ENCODE peak calls at places on chromosomes 1 and 21, in seven cellular contexts. V, T, J, K, D, C and P are unnamed samples.

GRCh38 chr1:229887043-229887822 is 179.8 kb upstream of the GALNT2 start:
- DNase-seq in V (no peak), T (no peak), J (no peak), K (no peak), D (no peak), C (no peak), P (no peak)

GRCh38 chr1:233224291-233224690 is 71.2 kb downstream of the PCNX2 start:
- DNase-seq in V (no peak), T (no peak), J (no peak), K (no peak), D (no peak), C (no peak), P (no peak)

GRCh38 chr1:21290546-21290944 is 282 bp upstream of the ECE1 start:
- DNase-seq in V (no peak), T (no peak), J (no peak), K (no peak), D (no peak), C (no peak), P (no peak)

GRCh38 chr21:41589620-41590175 is 81.7 kb upstream of the TMPRSS2 start:
- DNase-seq in V (no peak), T (no peak), J (no peak), K (no peak), D (no peak), C (no peak), P (no peak)

GRCh38 chr1:183363967-183364366 is 54.2 kb downstream of the NMNAT2 start:
- DNase-seq in V (no peak), T (no peak), J (no peak), K (no peak), D (peak), C (no peak), P (no peak)

GRCh38 chr1:12617511-12617900 is 504 bp downstream of the DHRS3 start:
- DNase-seq in V (no peak), T (no peak), J (no peak), K (no peak), D (no peak), C (no peak), P (no peak)

GRCh38 chr1:2347907-2348306 is 43.4 kb downstream of the MORN1 start:
- DNase-seq in V (no peak), T (no peak), J (no peak), K (no peak), D (no peak), C (no peak), P (no peak)

GRCh38 chr1:15449567-15449966 is 7.0 kb upstream of the CELA2A start:
- DNase-seq in V (no peak), T (no peak), J (no peak), K (no peak), D (no peak), C (no peak), P (no peak)

GRCh38 chr1:195933816-195934215 is 674.4 kb downstream of the KCNT2 start:
- DNase-seq in V (no peak), T (no peak), J (no peak), K (no peak), D (no peak), C (no peak), P (no peak)

GRCh38 chr1:203673550-203674411 is 47.1 kb downstream of the ATP2B4 start:
- DNase-seq in V (peak), T (peak), J (no peak), K (peak), D (peak), C (peak), P (peak)

GRCh38 chr1:230289350-230289644 is 136.8 kb downstream of the PGBD5 start:
- DNase-seq in V (no peak), T (no peak), J (no peak), K (no peak), D (no peak), C (no peak), P (no peak)

GRCh38 chr1:162131405-162132321 is 62.2 kb downstream of the NOS1AP start:
- DNase-seq in V (no peak), T (no peak), J (no peak), K (peak), D (no peak), C (no peak), P (no peak)

GRCh38 chr21:15732996-15733329 is 3.2 kb downstream of the USP25 start:
- DNase-seq in V (no peak), T (no peak), J (no peak), K (no peak), D (no peak), C (no peak), P (no peak)

GRCh38 chr1:52152976-52153375 is 11.1 kb downstream of the ZFYVE9 start:
- DNase-seq in V (no peak), T (no peak), J (no peak), K (no peak), D (peak), C (no peak), P (no peak)

DNA sequence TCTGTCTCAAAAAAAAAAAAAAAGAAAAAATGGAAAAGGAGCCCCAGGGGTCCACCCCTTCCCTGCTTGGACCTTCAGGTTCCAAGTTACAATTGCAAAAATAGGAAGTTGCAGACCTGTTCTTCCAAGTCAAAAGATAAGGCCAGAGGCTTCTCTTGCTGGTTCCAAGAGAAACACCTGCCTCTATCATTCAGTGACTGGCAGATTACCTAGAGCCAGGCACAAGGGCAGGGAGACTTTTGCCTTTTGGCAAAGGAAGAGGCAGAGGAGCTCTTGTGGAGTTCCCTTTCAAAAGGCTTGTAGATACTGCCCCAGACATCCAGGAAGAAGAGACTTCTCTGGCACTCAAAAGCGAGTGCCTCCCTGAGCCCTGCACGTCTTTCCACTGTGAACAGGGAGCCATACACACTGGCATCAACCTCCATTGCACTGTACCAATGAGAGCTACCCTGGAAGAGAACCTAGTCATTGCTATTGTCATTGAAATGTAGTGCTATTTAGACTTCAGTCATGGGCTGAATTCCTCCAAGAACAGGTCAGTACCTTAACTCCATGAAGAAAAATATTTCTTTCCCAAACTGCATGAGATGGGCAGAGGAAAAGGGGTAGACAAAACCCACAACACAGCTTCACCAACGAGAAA is 91.2 kb downstream of the LMX1A start:
- DNase-seq in V (no peak), T (no peak), J (no peak), K (no peak), D (no peak), C (no peak), P (no peak)
- H3K4me3 ChIP-seq in V (no peak), T (no peak), J (no peak), K (no peak), D (no peak), C (no peak), P (no peak)

GRCh38 chr21:26881504-26882228 is 36.5 kb upstream of the ADAMTS1 start:
- DNase-seq in V (peak), T (no peak), J (peak), K (no peak), D (peak), C (no peak), P (no peak)
- TF ChIP-seq CTCF in V (peak), T (peak), J (peak), K (peak), D (peak), C (peak), P (peak)

GRCh38 chr1:197912739-197913494 is 4.3 kb upstream of the LHX9 start:
- DNase-seq in V (no peak), T (no peak), J (no peak), K (no peak), D (no peak), C (no peak), P (no peak)

GRCh38 chr1:197911172-197911856 is 5.9 kb upstream of the LHX9 start:
- DNase-seq in V (no peak), T (no peak), J (no peak), K (no peak), D (no peak), C (no peak), P (no peak)

GRCh38 chr1:197913495-197914276 is 3.5 kb upstream of the LHX9 start:
- DNase-seq in V (no peak), T (no peak), J (no peak), K (no peak), D (no peak), C (no peak), P (no peak)

GRCh38 chr1:197910120-197911110 is 6.8 kb upstream of the LHX9 start:
- DNase-seq in V (no peak), T (no peak), J (no peak), K (no peak), D (no peak), C (no peak), P (no peak)

DNA sequence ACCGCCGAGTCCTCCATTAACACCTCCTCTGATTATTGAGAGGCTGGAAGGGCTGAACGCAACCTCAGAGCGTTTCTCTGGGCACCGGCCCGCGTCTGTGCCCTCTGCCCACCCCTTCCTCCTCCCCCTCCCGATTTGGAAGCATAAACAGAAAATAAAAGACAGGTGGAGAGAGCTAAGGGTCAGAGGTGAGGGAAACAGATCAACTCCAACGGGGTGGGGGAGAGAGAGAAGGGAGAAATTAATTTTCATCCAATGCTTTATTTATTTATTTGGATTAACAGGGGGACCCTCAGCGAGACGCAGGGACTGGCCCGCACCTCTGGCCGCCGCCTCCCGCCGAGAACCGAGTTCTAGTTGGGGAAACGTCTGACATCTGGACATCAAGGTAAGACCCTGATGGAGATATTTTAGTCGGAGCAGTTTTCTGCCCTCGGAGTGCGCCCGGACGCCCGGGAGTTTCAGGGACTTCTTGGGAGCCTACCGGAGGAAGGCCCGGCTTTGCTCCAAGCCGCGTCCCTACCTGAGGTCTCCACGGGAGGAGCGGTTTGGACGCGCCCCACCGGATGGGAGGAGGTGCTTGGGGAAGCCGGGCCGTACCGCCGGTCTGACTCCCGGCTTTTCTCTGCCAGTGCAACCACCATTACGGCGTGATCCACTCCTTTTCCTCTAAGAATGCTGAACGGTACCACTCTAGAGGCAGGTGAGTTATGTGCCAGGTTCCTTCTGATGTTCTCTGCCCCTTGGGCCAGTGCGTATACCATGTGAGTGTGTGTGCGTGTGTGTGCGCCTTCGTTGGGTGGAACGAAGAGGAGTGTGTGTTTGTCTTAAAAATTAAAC is 5.1 kb upstream of the LHX9 start:
- DNase-seq in V (no peak), T (no peak), J (no peak), K (no peak), D (no peak), C (no peak), P (no peak)
- H3K4me3 ChIP-seq in V (no peak), T (peak), J (no peak), K (peak), D (no peak), C (peak), P (peak)

DNA sequence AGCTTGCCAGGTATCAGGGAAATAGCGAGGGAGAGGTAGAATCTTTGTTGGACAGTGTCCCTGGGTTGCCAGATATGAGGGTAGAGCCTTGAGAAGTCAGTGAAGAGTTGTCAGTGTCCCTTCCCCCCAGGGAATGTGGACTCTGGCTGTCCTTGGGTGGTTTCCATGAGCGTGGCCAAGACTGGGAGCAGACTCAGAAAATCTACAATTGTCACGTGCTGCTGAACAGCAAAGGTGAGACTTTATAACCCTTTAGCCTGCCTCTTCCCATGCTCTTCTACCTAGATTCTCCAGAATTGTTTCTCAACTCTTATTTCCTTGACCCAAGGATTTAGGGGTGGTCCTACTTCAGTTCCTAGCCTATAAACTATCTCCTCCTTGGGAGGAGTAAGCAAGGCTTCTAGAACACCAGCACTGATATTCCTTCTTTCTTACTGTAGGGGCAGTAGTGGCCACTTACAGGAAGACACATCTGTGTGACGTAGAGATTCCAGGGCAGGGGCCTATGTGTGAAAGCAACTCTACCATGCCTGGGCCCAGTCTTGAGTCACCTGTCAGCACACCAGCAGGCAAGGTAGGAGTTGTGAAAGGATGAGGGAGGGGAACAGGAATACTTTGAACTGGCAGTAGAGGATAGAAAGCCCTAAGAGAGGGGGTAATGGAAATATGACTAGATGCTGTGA is 1.6 kb downstream of the NIT1 start:
- DNase-seq in V (peak), T (no peak), J (peak), K (peak), D (peak), C (no peak), P (no peak)
- TF ChIP-seq CTCF in V (peak), T (peak), J (peak), K (peak), D (peak), C (peak), P (peak)

DNA sequence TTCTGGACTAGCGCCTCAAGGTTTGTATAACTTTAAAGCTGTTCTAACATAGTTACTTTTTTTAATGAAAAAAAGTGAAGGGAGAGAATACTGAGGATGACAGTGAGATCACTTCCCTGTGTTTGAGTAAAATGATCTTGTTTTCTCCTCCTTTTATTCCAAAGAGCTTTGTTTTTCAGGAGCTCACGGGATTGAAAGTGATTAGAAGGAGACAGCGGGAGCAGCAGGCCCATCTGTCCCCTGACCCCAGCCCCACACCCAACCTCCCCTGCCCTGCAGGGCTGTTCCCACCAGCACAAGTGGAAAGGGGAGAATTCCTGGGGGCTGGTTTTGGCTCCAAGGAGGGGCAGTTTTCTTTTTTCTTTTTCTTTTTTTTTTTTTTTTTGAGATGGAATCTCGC is 2.1 kb upstream of the DNMT3L start:
- DNase-seq in V (no peak), T (no peak), J (no peak), K (peak), D (no peak), C (no peak), P (no peak)
- H3K4me3 ChIP-seq in V (no peak), T (no peak), J (no peak), K (no peak), D (no peak), C (no peak), P (no peak)

GRCh38 chr1:8439015-8439702 is 121.2 kb downstream of the SLC45A1 start:
- DNase-seq in V (peak), T (peak), J (peak), K (no peak), D (peak), C (no peak), P (no peak)

GRCh38 chr1:8441466-8441865 is 123.6 kb downstream of the SLC45A1 start:
- DNase-seq in V (no peak), T (no peak), J (no peak), K (no peak), D (no peak), C (no peak), P (no peak)

GRCh38 chr1:8438449-8438848 is 120.5 kb downstream of the SLC45A1 start:
- DNase-seq in V (no peak), T (no peak), J (no peak), K (no peak), D (peak), C (no peak), P (no peak)

GRCh38 chr1:8447616-8448150 is 129.8 kb downstream of the SLC45A1 start:
- DNase-seq in V (no peak), T (no peak), J (no peak), K (no peak), D (no peak), C (no peak), P (no peak)

GRCh38 chr1:8443558-8444194 is 125.8 kb downstream of the SLC45A1 start:
- DNase-seq in V (no peak), T (no peak), J (no peak), K (no peak), D (peak), C (no peak), P (no peak)
- TF ChIP-seq CTCF in V (no peak), T (no peak), J (peak), K (peak), D (peak), C (no peak), P (peak)

DNA sequence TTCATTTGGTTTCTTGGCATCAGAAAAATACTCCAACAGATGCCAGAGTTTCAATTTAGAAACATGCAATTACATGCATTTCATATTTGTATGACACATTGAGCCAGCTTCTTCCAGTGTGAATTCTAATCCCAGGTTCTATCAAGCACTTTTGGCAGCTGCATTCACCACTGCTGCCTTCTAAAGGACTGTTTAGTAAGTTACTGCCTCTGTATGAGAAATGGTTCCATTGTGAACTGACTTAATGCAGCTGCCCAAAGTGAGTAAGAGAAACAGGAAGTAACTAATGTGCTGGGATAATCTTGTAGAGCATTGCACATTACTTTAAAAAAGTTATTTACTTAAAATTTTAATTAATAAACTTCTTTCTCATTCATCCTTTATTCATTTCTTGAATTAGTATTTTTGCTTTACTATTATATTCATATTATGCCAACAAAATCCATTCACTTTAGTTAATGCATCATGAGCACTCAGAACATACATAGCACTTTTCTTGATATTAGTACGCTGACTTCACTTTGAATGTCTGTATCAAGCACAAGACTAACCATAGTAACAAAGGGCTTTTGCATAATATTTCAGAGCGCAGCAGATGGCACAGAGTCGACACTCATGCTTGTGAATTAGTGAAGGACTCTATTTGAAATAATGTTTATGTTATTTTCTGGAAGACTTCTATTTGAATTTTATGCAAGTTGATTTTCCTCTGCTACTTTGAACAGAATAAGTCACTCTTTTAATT is 9.9 kb downstream of the RGS18 start:
- DNase-seq in V (peak), T (no peak), J (no peak), K (no peak), D (no peak), C (no peak), P (no peak)
- H3K4me3 ChIP-seq in V (no peak), T (no peak), J (no peak), K (no peak), D (no peak), C (no peak), P (no peak)

GRCh38 chr1:54764132-54764921 is at the start of gene PARS2:
- DNase-seq in V (peak), T (peak), J (peak), K (peak), D (peak), C (peak), P (peak)
- TF ChIP-seq CTCF in V (no peak), T (no peak), J (no peak), K (no peak), D (no peak), C (no peak), P (no peak)

GRCh38 chr1:25198731-25199231 is 33.5 kb downstream of the SYF2 start:
- DNase-seq in V (peak), T (no peak), J (peak), K (no peak), D (no peak), C (no peak), P (no peak)
- H3K4me3 ChIP-seq in V (no peak), T (peak), J (no peak), K (no peak), D (no peak), C (no peak), P (peak)

DNA sequence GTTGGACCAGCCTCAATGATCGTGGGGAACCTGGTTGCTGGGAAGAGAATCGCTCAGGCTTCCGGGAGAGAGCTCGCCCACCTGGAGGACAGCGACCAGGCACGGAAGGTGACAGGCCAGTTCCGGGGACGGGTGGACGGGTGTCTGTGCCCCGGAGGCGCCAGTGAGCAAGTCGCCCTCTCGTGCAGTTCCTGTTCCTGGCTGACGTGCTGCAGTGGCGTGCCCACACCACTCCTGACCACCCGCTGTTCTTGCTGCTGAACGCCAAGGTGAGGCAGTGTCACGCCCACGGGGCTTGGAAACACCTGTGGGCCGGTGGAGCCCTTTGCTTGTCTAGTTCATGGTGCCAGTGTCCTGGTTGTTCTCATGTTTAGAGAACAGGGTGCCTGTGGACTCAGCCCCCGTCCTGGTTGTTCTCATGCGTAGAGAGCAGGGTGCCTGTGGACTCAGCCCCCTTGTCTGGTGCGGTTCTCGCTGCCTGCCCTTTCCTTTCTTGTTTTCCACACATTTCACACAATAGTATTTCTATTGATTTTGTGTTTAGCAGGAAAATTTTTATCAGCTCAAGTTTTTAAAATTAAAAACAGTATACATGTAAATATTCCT is 53.1 kb downstream of the S100B start:
- DNase-seq in V (no peak), T (no peak), J (no peak), K (no peak), D (no peak), C (no peak), P (no peak)
- TF ChIP-seq CTCF in V (no peak), T (no peak), J (no peak), K (no peak), D (no peak), C (no peak), P (no peak)